ENCODE peak calls at places on chromosomes 16 and 17, in five cellular contexts. Y is NCI-H1930, C is hepatic stellate cell, L is erythroblast, H is hippocampal formation. P is an unnamed sample.

GRCh38 chr17:31535581-31535981 is 144.1 kb downstream of the RAB11FIP4 start:
- DNase-seq in Y (no peak), C (no peak), L (no peak), H (no peak), P (no peak)

GRCh38 chr17:70604854-70605253 is 435.5 kb downstream of the KCNJ2 start:
- DNase-seq in Y (no peak), C (no peak), L (no peak), H (no peak), P (no peak)

GRCh38 chr16:70454221-70455034 is at the start of gene FCSK:
- DNase-seq in Y (peak), C (peak), L (peak), H (peak), P (peak)

GRCh38 chr16:66480265-66481080 is 53.4 kb downstream of the BEAN1 start:
- DNase-seq in Y (no peak), C (no peak), L (no peak), H (no peak), P (no peak)

GRCh38 chr17:75096082-75096625 is 8.4 kb downstream of the SLC16A5 start:
- DNase-seq in Y (no peak), C (peak), L (peak), H (peak), P (no peak)

GRCh38 chr16:4376126-4376819 is 4.6 kb downstream of the VASN start:
- DNase-seq in Y (no peak), C (peak), L (no peak), H (peak), P (peak)

GRCh38 chr16:23597003-23597756 is 1.1 kb upstream of the NDUFAB1 start:
- DNase-seq in Y (peak), C (no peak), L (peak), H (no peak), P (no peak)

GRCh38 chr16:55668337-55669281 is 12.8 kb downstream of the SLC6A2 start:
- DNase-seq in Y (no peak), C (no peak), L (no peak), H (no peak), P (no peak)

GRCh38 chr16:87918866-87919680 is 17.3 kb downstream of the CA5A start:
- DNase-seq in Y (no peak), C (no peak), L (no peak), H (no peak), P (no peak)

GRCh38 chr16:47059991-47060390 is 83.8 kb downstream of the NETO2 start:
- DNase-seq in Y (no peak), C (no peak), L (no peak), H (no peak), P (no peak)

GRCh38 chr16:14452066-14452465 is 178.0 kb downstream of the PARN start:
- DNase-seq in Y (no peak), C (no peak), L (no peak), H (no peak), P (no peak)

GRCh38 chr16:25366078-25366477 is 108.4 kb upstream of the ZKSCAN2 start:
- DNase-seq in Y (no peak), C (no peak), L (no peak), H (no peak), P (no peak)

GRCh38 chr16:69309316-69309715 is 1.8 kb upstream of the VPS4A start:
- DNase-seq in Y (no peak), C (no peak), L (no peak), H (peak), P (no peak)

GRCh38 chr17:3977387-3977786 is 13.2 kb upstream of the ATP2A3 start:
- DNase-seq in Y (no peak), C (no peak), L (no peak), H (no peak), P (no peak)

GRCh38 chr17:78641243-78641642 is 64.0 kb upstream of the DNAH17 start:
- DNase-seq in Y (no peak), C (no peak), L (no peak), H (no peak), P (no peak)

P was measured in NCI-H446.